ENCODE peak calls at places on chromosomes 12 and 14, in ten cellular contexts. Y is uterus, G is D341Med, A is fibroblast of gingiva, H is mesendoderm, J is fibroblast of villous mesenchyme, C is EL, I is hepatic stellate cell, R is tibial artery, B is T-helper 2 cell. L is an unnamed sample.

GRCh38 chr14:105475916-105476845 is 1.6 kb downstream of the CRIP2 start:
- DNase-seq in Y (peak), G (no peak), A (peak), H (peak), J (no peak), C (no peak), I (peak), R (peak), B (no peak), L (peak)

GRCh38 chr14:34243401-34243800 is 218.6 kb downstream of the SPTSSA start:
- DNase-seq in Y (no peak), G (no peak), A (no peak), H (no peak), J (no peak), C (no peak), I (no peak), R (no peak), B (no peak), L (no peak)

GRCh38 chr12:7497661-7498060 is 5.9 kb downstream of the CD163 start:
- DNase-seq in Y (no peak), G (no peak), A (no peak), H (no peak), J (no peak), C (peak), I (peak), R (no peak), B (no peak), L (no peak)

GRCh38 chr12:102740157-102741032 is 176.6 kb downstream of the PAH start:
- DNase-seq in Y (no peak), G (peak), A (peak), H (peak), J (peak), C (peak), I (no peak), R (no peak), B (no peak), L (no peak)

GRCh38 chr12:24741216-24741615 is 207.7 kb downstream of the BCAT1 start:
- DNase-seq in Y (no peak), G (no peak), A (no peak), H (no peak), J (no peak), C (no peak), I (no peak), R (no peak), B (no peak), L (no peak)

GRCh38 chr12:94140556-94140955 is 7.8 kb upstream of the PLXNC1 start:
- DNase-seq in Y (no peak), G (peak), A (no peak), H (peak), J (peak), C (peak), I (no peak), R (no peak), B (peak), L (peak)

GRCh38 chr14:88929656-88930436 is 105.4 kb downstream of the TTC8 start:
- DNase-seq in Y (no peak), G (no peak), A (no peak), H (peak), J (peak), C (peak), I (no peak), R (no peak), B (no peak), L (peak)

GRCh38 chr12:117819160-117819559 is 149.6 kb downstream of the KSR2 start:
- DNase-seq in Y (no peak), G (no peak), A (no peak), H (no peak), J (no peak), C (no peak), I (no peak), R (no peak), B (no peak), L (no peak)

GRCh38 chr12:123363743-123364531 is 710 bp downstream of the SBNO1 start:
- DNase-seq in Y (peak), G (peak), A (no peak), H (peak), J (no peak), C (peak), I (peak), R (no peak), B (no peak), L (peak)

GRCh38 chr12:63098851-63099250 is 52.1 kb downstream of the AVPR1A start:
- DNase-seq in Y (no peak), G (no peak), A (no peak), H (peak), J (no peak), C (no peak), I (no peak), R (no peak), B (no peak), L (no peak)

GRCh38 chr12:32118806-32119205 is 12.2 kb downstream of the BICD1 start:
- DNase-seq in Y (no peak), G (no peak), A (no peak), H (no peak), J (no peak), C (no peak), I (no peak), R (no peak), B (no peak), L (no peak)

L was measured in islet precursor cell.